ENCODE peak calls at places on chromosomes 13 and 19, in six cellular contexts. Y is left ventricle myocardium superior, K is activated B cell treated with CpG ODN at 0.5 μM for 24 hours, O is germinal center, L is NCI-H1436, N is hypothalamus. X is an unnamed sample.

GRCh38 chr13:79282976-79283375 is 123.1 kb downstream of the RBM26 start:
- DNase-seq in K (no peak), N (no peak), Y (no peak), L (no peak), O (no peak), X (no peak)

GRCh38 chr13:103694033-103694432 is 627.8 kb upstream of the SLC10A2 start:
- DNase-seq in Y (no peak), N (no peak), L (no peak), K (no peak), O (no peak), X (no peak)

GRCh38 chr13:80224468-80224867 is 116.5 kb downstream of the SPRY2 start:
- DNase-seq in N (no peak), Y (no peak), K (no peak), L (no peak), O (no peak), X (no peak)

GRCh38 chr13:51444922-51445321 is 7.9 kb downstream of the INTS6 start:
- DNase-seq in N (no peak), L (no peak), O (no peak), Y (no peak), K (no peak), X (no peak)

GRCh38 chr19:1102407-1103106 is 1.2 kb upstream of the GPX4 start:
- DNase-seq in N (no peak), O (no peak), L (no peak), Y (no peak), K (no peak), X (no peak)

GRCh38 chr19:45340232-45340898 is at the start of gene KLC3:
- DNase-seq in Y (no peak), O (peak), K (peak), N (no peak), L (peak), X (no peak)

GRCh38 chr19:31232871-31233270 is 116.4 kb downstream of the TSHZ3 start:
- DNase-seq in Y (no peak), O (no peak), L (no peak), N (no peak), K (no peak), X (no peak)

GRCh38 chr13:30173301-30173605 is 134.1 kb downstream of the KATNAL1 start:
- DNase-seq in Y (no peak), N (no peak), K (no peak), O (no peak), L (no peak), X (no peak)

GRCh38 chr13:88022826-88023225 is 351.7 kb downstream of the SLITRK5 start:
- DNase-seq in K (no peak), L (no peak), N (no peak), O (no peak), Y (no peak), X (no peak)

GRCh38 chr13:40460116-40460515 is 206.3 kb downstream of the FOXO1 start:
- DNase-seq in N (no peak), Y (no peak), K (no peak), O (no peak), L (no peak), X (no peak)

GRCh38 chr19:48551437-48552302 is at the start of gene SULT2B1:
- DNase-seq in L (peak), Y (no peak), N (no peak), O (no peak), K (no peak), X (no peak)

GRCh38 chr19:15468675-15469512 is 4.5 kb upstream of the RASAL3 start:
- DNase-seq in O (no peak), L (no peak), K (no peak), Y (no peak), N (no peak), X (no peak)

GRCh38 chr13:34419025-34419424 is 523.0 kb upstream of the NBEA start:
- DNase-seq in N (no peak), Y (no peak), K (no peak), O (no peak), L (no peak), X (no peak)

GRCh38 chr13:36131931-36132297 is 732 bp upstream of the DCLK1 start:
- DNase-seq in L (no peak), N (no peak), K (no peak), Y (peak), O (no peak), X (no peak)

GRCh38 chr13:41500501-41500900 is 43.2 kb downstream of the RGCC start:
- DNase-seq in N (no peak), Y (no peak), L (no peak), O (peak), K (no peak), X (no peak)

GRCh38 chr19:16376649-16377048 is 52.0 kb downstream of the KLF2 start:
- DNase-seq in L (no peak), N (no peak), O (peak), Y (no peak), K (no peak), X (no peak)

GRCh38 chr19:21482863-21483276 is 22.5 kb upstream of the ZNF429 start:
- DNase-seq in K (peak), O (peak), Y (peak), L (no peak), N (no peak), X (no peak)

GRCh38 chr13:33322474-33322827 is 36.9 kb upstream of the STARD13 start:
- DNase-seq in O (no peak), L (no peak), K (no peak), Y (peak), N (no peak), X (no peak)

GRCh38 chr19:958967-959685 is 25.0 kb upstream of the WDR18 start:
- DNase-seq in O (no peak), L (no peak), N (no peak), K (no peak), Y (no peak), X (no peak)

GRCh38 chr13:70729369-70729768 is 621.1 kb upstream of the KLHL1 start:
- DNase-seq in O (no peak), K (no peak), Y (no peak), N (no peak), L (no peak), X (no peak)

GRCh38 chr13:30319130-30319529 is 11.8 kb upstream of the KATNAL1 start:
- DNase-seq in Y (no peak), L (no peak), N (no peak), K (no peak), O (no peak), X (no peak)

GRCh38 chr13:35524192-35524591 is 47.7 kb upstream of the MAB21L1 start:
- DNase-seq in O (no peak), N (no peak), L (no peak), Y (no peak), K (no peak), X (no peak)

GRCh38 chr19:49988433-49988832 is 27.5 kb upstream of the SIGLEC11 start:
- DNase-seq in L (no peak), O (no peak), K (no peak), N (no peak), Y (no peak), X (no peak)

GRCh38 chr19:55353803-55354697 is 469 bp downstream of the COX6B2 start:
- DNase-seq in K (peak), O (peak), Y (peak), N (no peak), L (peak), X (no peak)

GRCh38 chr13:100454876-100455275 is 133.7 kb downstream of the GGACT start:
- DNase-seq in O (no peak), N (no peak), K (no peak), L (no peak), Y (no peak), X (no peak)

GRCh38 chr13:94382520-94382919 is 97.0 kb downstream of the DCT start:
- DNase-seq in K (no peak), L (peak), Y (no peak), O (no peak), N (no peak), X (no peak)

GRCh38 chr13:43368003-43368402 is 344.6 kb downstream of the DNAJC15 start:
- DNase-seq in O (no peak), N (no peak), L (no peak), K (no peak), Y (no peak), X (no peak)

GRCh38 chr13:60765700-60766411 is 368.8 kb downstream of the TDRD3 start:
- DNase-seq in Y (no peak), L (no peak), K (no peak), N (no peak), O (no peak), X (peak)

GRCh38 chr19:821228-821975 is at the start of gene PLPPR3:
- DNase-seq in L (no peak), Y (no peak), K (no peak), N (no peak), O (no peak), X (no peak)

GRCh38 chr19:34254552-34255432 is at the start of gene GARRE1:
- DNase-seq in N (no peak), Y (peak), O (peak), L (no peak), K (peak), X (no peak)

GRCh38 chr19:44948763-44949374 is 3.0 kb downstream of the APOC2 start:
- DNase-seq in K (no peak), Y (no peak), N (no peak), O (no peak), L (no peak), X (no peak)

GRCh38 chr13:39244561-39245230 is 206.4 kb downstream of the NHLRC3 start:
- DNase-seq in N (no peak), Y (no peak), K (no peak), L (no peak), O (no peak), X (no peak)

GRCh38 chr13:112839347-112840105 is 129.5 kb upstream of the MCF2L start:
- DNase-seq in O (no peak), K (no peak), Y (no peak), N (no peak), L (no peak), X (no peak)

GRCh38 chr19:23882493-23882892 is 32.2 kb upstream of the ZNF726 start:
- DNase-seq in L (no peak), O (no peak), K (no peak), N (no peak), Y (no peak), X (no peak)

GRCh38 chr19:39645800-39646411 is 9.8 kb upstream of the LGALS16 start:
- DNase-seq in Y (no peak), L (no peak), O (no peak), K (no peak), N (no peak), X (no peak)

GRCh38 chr19:375395-376110 is 31.0 kb upstream of the MIER2 start:
- DNase-seq in L (no peak), N (no peak), K (no peak), Y (no peak), O (no peak), X (no peak)

GRCh38 chr13:98144501-98145350 is 1.8 kb downstream of the FARP1 start:
- DNase-seq in L (no peak), N (no peak), K (no peak), O (no peak), Y (no peak), X (no peak)

GRCh38 chr19:8484331-8484894 is 18.0 kb downstream of the PRAM1 start:
- DNase-seq in O (no peak), L (no peak), Y (peak), K (no peak), N (no peak), X (no peak)

GRCh38 chr13:67369895-67370660 is 139.9 kb upstream of the PCDH9 start:
- DNase-seq in L (no peak), K (no peak), Y (no peak), O (no peak), N (no peak), X (no peak)